ENCODE peak calls at places on chromosomes 16 and 17, in six cellular contexts. H is hepatocyte, S is upper lobe of right lung, G is fibroblast of lung, O is SK-N-SH, F is PC-9. Y is an unnamed sample.

GRCh38 chr16:59210955-59211541 is 476.9 kb upstream of the GOT2 start:
- DNase-seq in H (peak), S (no peak), G (peak), O (no peak), F (no peak), Y (no peak)

GRCh38 chr16:7313170-7313569 is 19.5 kb upstream of the RBFOX1 start:
- DNase-seq in H (peak), S (no peak), G (no peak), O (peak), F (no peak), Y (no peak)

GRCh38 chr16:3131755-3132377 is 3.0 kb upstream of the ZNF213 start:
- DNase-seq in H (peak), S (peak), G (peak), O (peak), F (peak), Y (peak)

GRCh38 chr17:1056761-1057160 is 59.8 kb downstream of the TIMM22 start:
- DNase-seq in H (no peak), S (no peak), G (no peak), O (no peak), F (no peak), Y (no peak)

GRCh38 chr17:29449865-29450671 is 59.9 kb downstream of the TAOK1 start:
- DNase-seq in H (no peak), S (no peak), G (no peak), O (no peak), F (no peak), Y (no peak)

GRCh38 chr16:1327619-1327947 is 5.9 kb upstream of the BAIAP3 start:
- DNase-seq in H (no peak), S (no peak), G (no peak), O (no peak), F (no peak), Y (no peak)

GRCh38 chr16:30016555-30017276 is 5.9 kb upstream of the DOC2A start:
- DNase-seq in H (no peak), S (no peak), G (no peak), O (no peak), F (no peak), Y (no peak)

GRCh38 chr17:27423651-27424050 is 32.6 kb upstream of the KSR1 start:
- DNase-seq in H (no peak), S (no peak), G (peak), O (no peak), F (no peak), Y (no peak)

GRCh38 chr17:311119-311848 is 41.3 kb downstream of the RPH3AL start:
- DNase-seq in H (no peak), S (peak), G (no peak), O (no peak), F (no peak), Y (no peak)

GRCh38 chr16:82655720-82656500 is 29.1 kb downstream of the CDH13 start:
- DNase-seq in H (no peak), S (no peak), G (no peak), O (no peak), F (no peak), Y (no peak)

GRCh38 chr16:50038756-50039529 is 13.9 kb downstream of the CNEP1R1 start:
- DNase-seq in H (peak), S (peak), G (no peak), O (no peak), F (no peak), Y (no peak)

GRCh38 chr16:80720759-80721470 is 83.5 kb downstream of the CDYL2 start:
- DNase-seq in H (no peak), S (no peak), G (peak), O (no peak), F (no peak), Y (no peak)

GRCh38 chr17:73250851-73251640 is 10.6 kb downstream of the CPSF4L start:
- DNase-seq in H (no peak), S (no peak), G (no peak), O (no peak), F (no peak), Y (no peak)

GRCh38 chr16:17921357-17921978 is 415.1 kb downstream of the NPIPA8 start:
- DNase-seq in H (peak), S (no peak), G (no peak), O (peak), F (peak), Y (no peak)

GRCh38 chr16:11423315-11424117 is 78.3 kb downstream of the RMI2 start:
- DNase-seq in H (no peak), S (no peak), G (no peak), O (no peak), F (no peak), Y (no peak)
- H3K4me3 ChIP-seq in H (no peak), S (no peak), G (no peak), O (no peak), F (no peak), Y (no peak)

GRCh38 chr17:62032480-62032879 is 32.6 kb downstream of the MED13 start:
- DNase-seq in H (no peak), S (no peak), G (no peak), O (no peak), F (no peak), Y (no peak)
- TF ChIP-seq CTCF in H (no peak), S (no peak), G (no peak), O (no peak), F (no peak), Y (no peak)

GRCh38 chr16:73683804-73684203 is 612.8 kb upstream of the PSMD7 start:
- DNase-seq in H (no peak), S (no peak), G (no peak), O (no peak), F (no peak), Y (no peak)
- H3K27ac ChIP-seq in H (no peak), S (no peak), G (no peak), O (no peak), F (no peak), Y (no peak)

GRCh38 chr17:30929081-30929633 is 7.4 kb downstream of the ADAP2 start:
- DNase-seq in H (no peak), S (peak), G (no peak), O (no peak), F (no peak), Y (no peak)
- H3K4me3 ChIP-seq in H (no peak), S (no peak), G (no peak), O (no peak), F (no peak), Y (no peak)

GRCh38 chr16:53404959-53405358 is 29.3 kb upstream of the RBL2 start:
- DNase-seq in H (no peak), S (no peak), G (no peak), O (no peak), F (no peak), Y (no peak)
- TF ChIP-seq CTCF in H (no peak), S (no peak), G (no peak), O (peak), F (peak), Y (no peak)

GRCh38 chr17:55407641-55408566 is 13.7 kb downstream of the MMD start:
- DNase-seq in H (no peak), S (no peak), G (no peak), O (no peak), F (no peak), Y (no peak)

GRCh38 chr17:55398689-55399088 is 22.9 kb downstream of the MMD start:
- DNase-seq in H (peak), S (no peak), G (peak), O (no peak), F (no peak), Y (no peak)

GRCh38 chr17:55405600-55405999 is 16.0 kb downstream of the MMD start:
- DNase-seq in H (no peak), S (no peak), G (no peak), O (no peak), F (no peak), Y (no peak)

GRCh38 chr17:55402374-55402773 is 19.3 kb downstream of the MMD start:
- DNase-seq in H (no peak), S (no peak), G (peak), O (no peak), F (no peak), Y (no peak)
- H3K27ac ChIP-seq in H (no peak), S (no peak), G (no peak), O (no peak), F (no peak), Y (no peak)

GRCh38 chr16:6018848-6019489 is 921.4 kb upstream of the EEF2KMT start:
- DNase-seq in H (peak), S (no peak), G (peak), O (peak), F (no peak), Y (no peak)
- H3K4me3 ChIP-seq in H (no peak), S (no peak), G (no peak), O (no peak), F (no peak), Y (no peak)

Y was measured in CD8-positive, alpha-beta T cell.